ENCODE peak calls at places on chromosomes 1 and 21, in nine cellular contexts. M is activated CD8-positive, alpha-beta T cell treated with anti-CD3 and anti-CD28 coated beads for 36 hours; C is Calu3; E is neural progenitor cell; G is nephron progenitor cell; O is foreskin fibroblast; S is mammary epithelial cell; H is GM12865; U is GM13977. T is an unnamed sample.

GRCh38 chr1:226882187-226882586 is 11.8 kb downstream of the PSEN2 start:
- DNase-seq in M (peak), C (no peak), E (no peak), G (no peak), O (no peak), S (no peak), H (peak), U (no peak), T (no peak)

GRCh38 chr1:8077120-8077573 is 51.0 kb upstream of the ERRFI1 start:
- DNase-seq in M (no peak), C (peak), E (peak), G (no peak), O (peak), S (peak), H (no peak), U (no peak), T (no peak)

GRCh38 chr1:40036574-40036973 is 4.0 kb upstream of the CAP1 start:
- DNase-seq in M (no peak), C (no peak), E (no peak), G (no peak), O (peak), S (peak), H (no peak), U (no peak), T (no peak)

GRCh38 chr1:20604678-20605077 is 15.8 kb downstream of the CDA start:
- DNase-seq in M (no peak), C (no peak), E (no peak), G (no peak), O (no peak), S (peak), H (no peak), U (no peak), T (no peak)

GRCh38 chr1:223454959-223455358 is 61.7 kb downstream of the CCDC185 start:
- DNase-seq in M (no peak), C (no peak), E (no peak), G (no peak), O (no peak), S (no peak), H (no peak), U (no peak), T (no peak)

GRCh38 chr1:5897281-5897680 is 94.9 kb downstream of the NPHP4 start:
- DNase-seq in M (no peak), C (no peak), E (peak), G (no peak), O (no peak), S (no peak), H (no peak), U (no peak), T (no peak)

GRCh38 chr1:243890576-243890975 is 40.5 kb upstream of the AKT3 start:
- DNase-seq in M (no peak), C (no peak), E (no peak), G (no peak), O (peak), S (no peak), H (no peak), U (no peak), T (no peak)

GRCh38 chr1:201264554-201264953 is 18.8 kb upstream of the PKP1 start:
- DNase-seq in M (no peak), C (no peak), E (no peak), G (no peak), O (no peak), S (no peak), H (no peak), U (no peak), T (no peak)

GRCh38 chr1:196372896-196373536 is 235.2 kb downstream of the KCNT2 start:
- DNase-seq in M (no peak), C (no peak), E (peak), G (no peak), O (no peak), S (peak), H (peak), U (peak), T (peak)

GRCh38 chr1:207908112-207908734 is 2.7 kb downstream of the CD34 start:
- DNase-seq in M (no peak), C (peak), E (peak), G (no peak), O (no peak), S (no peak), H (no peak), U (no peak), T (no peak)

GRCh38 chr21:45796003-45796402 is 152.5 kb downstream of the PCBP3 start:
- DNase-seq in M (no peak), C (no peak), E (no peak), G (no peak), O (no peak), S (no peak), H (no peak), U (no peak), T (no peak)

GRCh38 chr1:180946056-180946455 is 33.4 kb downstream of the KIAA1614 start:
- DNase-seq in M (peak), C (no peak), E (no peak), G (no peak), O (no peak), S (no peak), H (no peak), U (no peak), T (no peak)

GRCh38 chr1:35369922-35370671 is 101.6 kb downstream of the ZMYM4 start:
- DNase-seq in M (no peak), C (no peak), E (peak), G (no peak), O (peak), S (no peak), H (peak), U (peak), T (no peak)

GRCh38 chr1:109923131-109923945 is 12.7 kb downstream of the CSF1 start:
- DNase-seq in M (peak), C (no peak), E (peak), G (no peak), O (no peak), S (no peak), H (peak), U (no peak), T (peak)
- TF ChIP-seq CTCF in M (peak), C (no peak), E (peak), G (peak), O (peak), S (peak), H (peak), U (peak), T (peak)

DNA sequence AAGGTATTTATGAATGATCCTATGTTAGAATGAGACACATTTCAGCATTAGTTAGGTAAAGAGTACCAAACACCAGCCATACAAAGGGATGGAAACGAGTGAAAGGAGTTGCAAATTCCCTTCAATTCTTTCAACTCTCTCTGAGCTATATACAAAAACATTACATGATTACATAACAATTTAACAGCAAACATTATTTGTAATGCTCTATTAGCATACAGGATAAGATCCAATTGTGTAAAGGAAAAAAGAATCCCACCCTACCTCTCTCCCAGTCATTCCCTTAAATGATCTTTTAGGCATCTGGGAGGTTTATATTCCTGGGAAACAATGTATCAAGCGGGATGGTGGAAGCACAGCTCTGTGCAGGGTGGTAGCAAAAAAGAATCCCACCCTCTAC is 117.9 kb downstream of the RHOU start:
- DNase-seq in M (no peak), C (no peak), E (no peak), G (no peak), O (no peak), S (no peak), H (no peak), U (no peak), T (no peak)
- TF ChIP-seq CTCF in M (no peak), C (no peak), E (no peak), G (no peak), O (no peak), S (no peak), H (no peak), U (no peak), T (no peak)

GRCh38 chr1:117928881-117929339 is 511 bp downstream of the GDAP2 start:
- DNase-seq in M (peak), C (peak), E (peak), G (peak), O (peak), S (peak), H (peak), U (peak), T (peak)
- TF ChIP-seq CTCF in M (no peak), C (no peak), E (peak), G (no peak), O (no peak), S (no peak), H (peak), U (peak), T (no peak)

GRCh38 chr1:4594286-4594991 is 60.0 kb upstream of the AJAP1 start:
- DNase-seq in M (no peak), C (no peak), E (no peak), G (no peak), O (no peak), S (no peak), H (no peak), U (no peak), T (no peak)
- TF ChIP-seq CTCF in M (no peak), C (no peak), E (no peak), G (no peak), O (no peak), S (no peak), H (no peak), U (no peak), T (no peak)

GRCh38 chr1:22776051-22776611 is 65.5 kb downstream of the EPHB2 start:
- DNase-seq in M (no peak), C (no peak), E (no peak), G (no peak), O (no peak), S (no peak), H (no peak), U (no peak), T (no peak)
- TF ChIP-seq CTCF in M (no peak), C (no peak), E (no peak), G (no peak), O (no peak), S (no peak), H (no peak), U (no peak), T (no peak)

GRCh38 chr1:203048555-203049051 is 22.3 kb downstream of the PPFIA4 start:
- DNase-seq in M (no peak), C (peak), E (peak), G (peak), O (no peak), S (no peak), H (no peak), U (no peak), T (no peak)
- TF ChIP-seq CTCF in M (no peak), C (no peak), E (peak), G (peak), O (no peak), S (no peak), H (no peak), U (no peak), T (no peak)